ENCODE peak calls at places on chromosomes 13 and 19, in four cellular contexts. F is Calu3, B is GM10248, E is fibroblast of pulmonary artery. G is an unnamed sample.

GRCh38 chr19:56538761-56539263 is at the start of gene ZFP28:
- DNase-seq in F (no peak), B (no peak), E (no peak), G (peak; percentile 76)

GRCh38 chr13:29465741-29466293 is 129.7 kb downstream of the SLC7A1 start:
- DNase-seq in F (peak; percentile 42), B (no peak), E (peak; percentile 68), G (no peak)

GRCh38 chr13:113034451-113035208 is 65.6 kb downstream of the MCF2L start:
- DNase-seq in F (peak; percentile 17), B (no peak), E (peak; percentile 70), G (no peak)

GRCh38 chr13:104875008-104875762 is 1660.3 kb downstream of the EFNB2 start:
- DNase-seq in F (no peak), B (no peak), E (no peak), G (peak; percentile 8)

GRCh38 chr19:14632286-14632685 is 42.4 kb downstream of the ADGRE3 start:
- DNase-seq in F (peak; percentile 8), B (peak; percentile 42), E (peak; percentile 24), G (peak; percentile 26)

GRCh38 chr13:101341464-101341863 is 74.8 kb downstream of the NALCN start:
- DNase-seq in F (no peak), B (no peak), E (no peak), G (no peak)

GRCh38 chr13:109874921-109875454 is 88.6 kb upstream of the IRS2 start:
- DNase-seq in F (no peak), B (no peak), E (peak; percentile 65), G (no peak)

GRCh38 chr19:33311326-33311682 is 9.0 kb upstream of the CEBPA start:
- DNase-seq in F (peak; percentile 76), B (peak; percentile 16), E (no peak), G (peak; percentile 30)

GRCh38 chr19:18322318-18322758 is 538 bp downstream of the LSM4 start:
- DNase-seq in F (peak; percentile 57), B (no peak), E (peak; percentile 55), G (peak; percentile 77)
- TF ChIP-seq CTCF in F (no peak), B (peak; percentile 60), E (peak; percentile 8), G (no peak)

DNA sequence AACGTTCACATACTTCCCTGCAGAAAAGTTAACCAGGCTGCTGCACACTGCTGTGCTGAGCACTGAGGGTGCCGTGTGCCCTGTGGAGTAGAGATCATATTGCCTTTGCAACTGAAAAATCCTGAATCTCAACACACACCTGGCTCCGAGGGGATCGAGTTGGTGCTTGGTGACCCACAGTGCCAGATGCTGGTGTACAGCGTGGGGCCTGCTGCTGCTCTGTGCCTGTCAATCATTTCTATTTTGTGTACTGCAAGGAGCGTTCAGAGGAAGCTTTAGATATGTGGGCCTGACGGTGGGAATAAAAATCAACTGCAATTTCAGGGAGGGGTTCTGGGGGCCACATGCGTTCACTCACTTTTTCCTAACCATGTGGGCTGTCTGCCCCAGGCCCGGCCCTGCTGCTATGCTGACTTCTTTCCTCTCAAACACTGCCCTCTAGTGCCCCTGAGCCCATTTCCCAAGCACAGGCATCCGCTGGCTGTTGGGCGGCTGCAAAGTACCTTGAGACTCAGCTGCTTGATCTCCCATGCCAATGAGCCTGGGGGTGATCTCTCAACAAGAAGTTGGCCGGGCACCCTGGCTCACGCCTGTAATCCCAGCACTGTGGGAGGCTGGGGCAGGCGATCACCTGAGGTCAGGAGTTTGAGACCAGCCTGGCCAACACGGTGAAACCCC is 9.7 kb upstream of the LENG8 start:
- DNase-seq in F (peak; percentile 67), B (no peak), E (peak; percentile 55), G (peak; percentile 62)
- TF ChIP-seq CTCF in F (no peak), B (peak; percentile 33), E (peak; percentile 58), G (peak; percentile 32)

DNA sequence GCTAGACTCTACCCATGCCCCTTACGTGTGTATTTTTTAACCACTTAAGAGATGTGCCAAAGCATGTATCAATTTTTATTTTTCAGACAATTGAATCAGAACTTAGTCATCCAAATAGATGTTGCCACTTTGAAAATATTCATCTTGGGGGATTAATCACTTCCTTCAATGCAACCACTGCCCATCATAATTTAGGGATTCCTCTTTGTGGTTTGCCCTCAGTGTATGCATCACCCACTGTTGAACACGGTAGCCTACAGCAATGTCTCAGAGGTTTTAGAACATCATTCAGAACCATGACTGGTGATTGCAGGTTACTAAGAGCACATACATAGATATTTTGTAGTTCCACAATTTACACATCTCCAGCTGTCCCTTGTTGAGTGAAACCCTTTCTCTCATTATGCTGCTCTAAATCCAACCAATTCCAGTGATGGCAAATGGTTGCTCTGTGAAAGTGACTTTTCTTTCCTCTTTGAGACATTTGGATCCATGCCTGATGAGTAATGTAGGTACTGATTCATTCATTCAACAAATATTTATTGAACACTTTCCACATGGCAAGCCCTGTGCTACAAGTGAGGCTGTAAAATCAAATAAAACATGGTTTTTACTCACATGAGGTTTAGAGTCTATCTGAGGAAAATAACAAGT is 60.6 kb upstream of the SERP2 start:
- DNase-seq in F (peak; percentile 8), B (no peak), E (peak; percentile 79), G (no peak)
- TF ChIP-seq CTCF in F (no peak), B (no peak), E (no peak), G (no peak)

GRCh38 chr13:40255551-40255950 is 410.9 kb downstream of the FOXO1 start:
- DNase-seq in F (no peak), B (no peak), E (no peak), G (no peak)

GRCh38 chr13:40254394-40254793 is 412.0 kb downstream of the FOXO1 start:
- DNase-seq in F (no peak), B (no peak), E (no peak), G (no peak)

GRCh38 chr13:40251343-40252032 is 415.0 kb downstream of the FOXO1 start:
- DNase-seq in F (no peak), B (no peak), E (peak; percentile 73), G (peak; percentile 11)

GRCh38 chr13:40247845-40248244 is 418.6 kb downstream of the FOXO1 start:
- DNase-seq in F (no peak), B (peak; percentile 17), E (peak; percentile 58), G (no peak)

DNA sequence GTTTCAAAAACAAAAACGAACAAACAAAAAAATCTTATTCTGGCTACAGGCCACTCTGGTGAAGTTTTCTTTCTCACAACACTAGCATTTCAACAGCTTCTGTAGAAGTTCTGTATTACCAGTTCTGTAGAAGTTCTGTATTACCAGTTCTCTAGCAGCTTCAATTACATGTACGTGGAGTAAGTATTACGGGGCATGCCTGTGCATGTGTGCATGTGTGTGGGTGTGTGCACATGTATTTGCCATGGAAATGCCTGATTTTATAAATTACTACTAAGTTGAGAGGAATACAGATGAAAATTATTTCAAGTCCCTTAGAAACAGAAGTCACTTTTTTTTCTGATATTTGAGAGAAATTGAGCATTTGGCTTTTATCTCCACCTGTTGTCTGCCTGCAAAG is 414.2 kb downstream of the FOXO1 start:
- DNase-seq in F (no peak), B (no peak), E (no peak), G (no peak)
- TF ChIP-seq CTCF in F (no peak), B (no peak), E (no peak), G (no peak)